ENCODE peak calls at places on chromosome 19, in four cellular contexts. N, E, U and H are unnamed samples.

GRCh38 chr19:3801412-3802096 is 15.4 kb upstream of the MATK start:
- DNase-seq in N (no peak), E (no peak), U (no peak), H (no peak)

GRCh38 chr19:49691243-49692101 is 556 bp downstream of the CPT1C start:
- DNase-seq in N (no peak), E (no peak), U (peak), H (peak)

GRCh38 chr19:45404557-45405434 is at the start of gene PPP1R13L:
- DNase-seq in N (peak), E (no peak), U (peak), H (peak)

GRCh38 chr19:6030214-6030507 is 52.2 kb upstream of the RANBP3 start:
- DNase-seq in N (no peak), E (no peak), U (no peak), H (no peak)

GRCh38 chr19:307111-307531 is 15.9 kb upstream of the PLPP2 start:
- DNase-seq in N (no peak), E (no peak), U (no peak), H (no peak)

GRCh38 chr19:12603714-12604113 is 6.9 kb downstream of the ZNF490 start:
- DNase-seq in N (no peak), E (no peak), U (no peak), H (no peak)

GRCh38 chr19:38298841-38299680 is 5.0 kb upstream of the C19orf33 start:
- DNase-seq in N (no peak), E (no peak), U (no peak), H (peak)

GRCh38 chr19:9535934-9536333 is 2.5 kb downstream of the ZNF426 start:
- DNase-seq in N (no peak), E (no peak), U (no peak), H (no peak)